ENCODE peak calls at places on chromosome 9, in eight cellular contexts. B, C, A, X, V, E, Y and Z are unnamed samples.

GRCh38 chr9:87722393-87722792 is 3.5 kb upstream of the CTSL start:
- DNase-seq in B (no peak), C (peak), A (no peak), X (no peak), V (no peak), E (no peak), Y (no peak), Z (no peak)

GRCh38 chr9:84304166-84304565 is 36.4 kb downstream of the SLC28A3 start:
- DNase-seq in B (no peak), C (no peak), A (no peak), X (no peak), V (no peak), E (no peak), Y (no peak), Z (no peak)

GRCh38 chr9:105157178-105157583 is 87.3 kb upstream of the SLC44A1 start:
- DNase-seq in B (peak), C (peak), A (peak), X (peak), V (peak), E (peak), Y (peak), Z (peak)

GRCh38 chr9:17833846-17834245 is 255.0 kb downstream of the SH3GL2 start:
- DNase-seq in B (no peak), C (no peak), A (no peak), X (no peak), V (no peak), E (no peak), Y (no peak), Z (no peak)

GRCh38 chr9:35516481-35516880 is 26.6 kb downstream of the RUSC2 start:
- DNase-seq in B (no peak), C (no peak), A (no peak), X (peak), V (peak), E (peak), Y (no peak), Z (no peak)

GRCh38 chr9:124110307-124110915 is 98.8 kb downstream of the LHX2 start:
- DNase-seq in B (peak), C (peak), A (no peak), X (peak), V (peak), E (peak), Y (peak), Z (peak)

GRCh38 chr9:12878342-12878978 is 103.6 kb downstream of the LURAP1L start:
- DNase-seq in B (no peak), C (no peak), A (no peak), X (peak), V (no peak), E (no peak), Y (no peak), Z (no peak)

GRCh38 chr9:132478353-132478752 is 68.3 kb downstream of the CFAP77 start:
- DNase-seq in B (no peak), C (no peak), A (no peak), X (no peak), V (no peak), E (no peak), Y (no peak), Z (no peak)

GRCh38 chr9:97969014-97969413 is 14.1 kb upstream of the ANP32B start:
- DNase-seq in B (no peak), C (no peak), A (no peak), X (no peak), V (no peak), E (no peak), Y (no peak), Z (no peak)

GRCh38 chr9:85200726-85201402 is 531.3 kb downstream of the NTRK2 start:
- DNase-seq in B (no peak), C (no peak), A (no peak), X (peak), V (no peak), E (no peak), Y (no peak), Z (no peak)

GRCh38 chr9:114606068-114606467 is 5.0 kb upstream of the TMEM268 start:
- DNase-seq in B (no peak), C (no peak), A (no peak), X (no peak), V (no peak), E (no peak), Y (no peak), Z (no peak)